ENCODE peak calls at places on chromosomes 7 and 10, in ten cellular contexts. W is naive thymus-derived CD4-positive, alpha-beta T cell; G is Daoy; I is activated naive CD8-positive, alpha-beta T cell treated with anti-CD3 and anti-CD28 coated beads, Interleukin-2, amount 50 U/mL, for 24 hours; Y is stimulated activated naive B cell treated with anti-CD40 and anti-IgM and Interleukin-4, amounts not matched to agents 10 μg/mL and 1 μg/mL and 100 μg/mL, for 72 hours; S is Caco-2; H is retina; J is posterior cingulate gyrus; P is astrocyte of the hippocampus; M is glutamatergic neuron. D is an unnamed sample.

GRCh38 chr7:101519324-101520017 is 109.6 kb downstream of the MYL10 start:
- DNase-seq in S (no peak), M (no peak), P (no peak), W (no peak), H (no peak), G (peak; percentile 87), J (no peak), I (no peak), Y (no peak), D (peak; percentile 13)

GRCh38 chr7:156014201-156014600 is 201.9 kb upstream of the SHH start:
- DNase-seq in M (no peak), J (no peak), W (no peak), H (no peak), G (no peak), I (no peak), P (no peak), Y (no peak), S (no peak), D (no peak)

GRCh38 chr7:130560972-130561371 is 69.1 kb downstream of the MEST start:
- DNase-seq in I (no peak), J (no peak), S (no peak), M (no peak), H (no peak), Y (peak; percentile 7), G (peak; percentile 29), P (no peak), W (peak; percentile 29), D (peak; percentile 76)

GRCh38 chr7:74183653-74184450 is 9.7 kb downstream of the EIF4H start:
- DNase-seq in H (no peak), P (no peak), J (no peak), S (no peak), W (no peak), Y (no peak), I (no peak), G (peak; percentile 38), M (no peak), D (peak; percentile 31)

GRCh38 chr7:149686001-149686400 is 87.4 kb downstream of the ZNF467 start:
- DNase-seq in Y (no peak), J (no peak), P (peak; percentile 57), H (no peak), S (no peak), M (no peak), W (no peak), I (no peak), G (no peak), D (no peak)

GRCh38 chr7:74542558-74543117 is 88.9 kb downstream of the GTF2IRD1 start:
- DNase-seq in H (no peak), W (no peak), I (no peak), Y (no peak), S (no peak), G (no peak), M (no peak), J (peak; percentile 57), P (peak; percentile 69), D (peak; percentile 97)

GRCh38 chr10:15344876-15345285 is 26.2 kb downstream of the FAM171A1 start:
- DNase-seq in P (peak; percentile 71), G (peak; percentile 37), Y (no peak), H (no peak), J (no peak), S (no peak), I (no peak), M (no peak), W (no peak), D (peak; percentile 76)

GRCh38 chr10:45179716-45180115 is 135.7 kb downstream of the OR13A1 start:
- DNase-seq in Y (no peak), G (no peak), H (no peak), J (no peak), I (no peak), M (no peak), P (no peak), W (no peak), S (no peak), D (no peak)

GRCh38 chr10:18312385-18313145 is 172.3 kb downstream of the CACNB2 start:
- DNase-seq in M (no peak), P (peak; percentile 46), G (peak; percentile 18), I (no peak), J (no peak), S (no peak), H (peak; percentile 38), W (no peak), Y (no peak), D (peak; percentile 0)

D was measured in NCI-H69.